ENCODE peak calls at places on chromosome 17, in nine cellular contexts. One of them, this sample, is unnamed.

GRCh38 chr17:42675984-42676423 is 790 bp downstream of the PLEKHH3 start:
- DNase-seq in heart left ventricle: peak; percentile 69
- DNase-seq in iPS DF 6.9: no peak
- DNase-seq in CD8-positive, alpha-beta memory T cell: no peak
- DNase-seq in mucosa of descending colon: peak; percentile 69
- DNase-seq in BJ: no peak
- DNase-seq in fibroblast of the aortic adventitia: peak; percentile 41
- DNase-seq in OCI-LY7: peak; percentile 27
- DNase-seq in astrocyte of the spinal cord: peak; percentile 47
- DNase-seq in this sample: no peak

GRCh38 chr17:74454197-74455024 is 12.0 kb upstream of the CD300A start:
- DNase-seq in heart left ventricle: peak; percentile 96
- DNase-seq in iPS DF 6.9: no peak
- DNase-seq in CD8-positive, alpha-beta memory T cell: peak; percentile 61
- DNase-seq in mucosa of descending colon: peak; percentile 92
- DNase-seq in BJ: no peak
- DNase-seq in fibroblast of the aortic adventitia: peak; percentile 50
- DNase-seq in OCI-LY7: peak; percentile 48
- DNase-seq in astrocyte of the spinal cord: no peak
- DNase-seq in this sample: peak; percentile 60

GRCh38 chr17:55420776-55421178 is 858 bp downstream of the MMD start:
- DNase-seq in heart left ventricle: peak; percentile 66
- DNase-seq in iPS DF 6.9: no peak
- DNase-seq in CD8-positive, alpha-beta memory T cell: peak; percentile 32
- DNase-seq in mucosa of descending colon: peak; percentile 57
- DNase-seq in BJ: no peak
- DNase-seq in fibroblast of the aortic adventitia: no peak
- DNase-seq in OCI-LY7: peak; percentile 66
- DNase-seq in astrocyte of the spinal cord: no peak
- DNase-seq in this sample: peak; percentile 43

GRCh38 chr17:19312406-19312805 is 50.1 kb downstream of the B9D1 start:
- DNase-seq in heart left ventricle: no peak
- DNase-seq in iPS DF 6.9: no peak
- DNase-seq in CD8-positive, alpha-beta memory T cell: no peak
- DNase-seq in mucosa of descending colon: no peak
- DNase-seq in BJ: no peak
- DNase-seq in fibroblast of the aortic adventitia: no peak
- DNase-seq in OCI-LY7: no peak
- DNase-seq in astrocyte of the spinal cord: no peak
- DNase-seq in this sample: no peak

GRCh38 chr17:79630120-79630519 is 19.3 kb upstream of the RBFOX3 start:
- DNase-seq in heart left ventricle: peak; percentile 4
- DNase-seq in iPS DF 6.9: no peak
- DNase-seq in CD8-positive, alpha-beta memory T cell: no peak
- DNase-seq in mucosa of descending colon: no peak
- DNase-seq in BJ: no peak
- DNase-seq in fibroblast of the aortic adventitia: no peak
- DNase-seq in OCI-LY7: no peak
- DNase-seq in astrocyte of the spinal cord: no peak
- DNase-seq in this sample: no peak

GRCh38 chr17:8794636-8795035 is 4.5 kb downstream of the MFSD6L start:
- DNase-seq in heart left ventricle: no peak
- DNase-seq in iPS DF 6.9: no peak
- DNase-seq in CD8-positive, alpha-beta memory T cell: no peak
- DNase-seq in mucosa of descending colon: no peak
- DNase-seq in BJ: no peak
- DNase-seq in fibroblast of the aortic adventitia: peak; percentile 10
- DNase-seq in OCI-LY7: no peak
- DNase-seq in astrocyte of the spinal cord: no peak
- DNase-seq in this sample: no peak

GRCh38 chr17:65228734-65229390 is 91.7 kb downstream of the RGS9 start:
- DNase-seq in heart left ventricle: no peak
- DNase-seq in iPS DF 6.9: no peak
- DNase-seq in CD8-positive, alpha-beta memory T cell: peak; percentile 46
- DNase-seq in mucosa of descending colon: no peak
- DNase-seq in BJ: peak; percentile 88
- DNase-seq in fibroblast of the aortic adventitia: peak; percentile 93
- DNase-seq in OCI-LY7: no peak
- DNase-seq in astrocyte of the spinal cord: peak; percentile 24
- DNase-seq in this sample: no peak

GRCh38 chr17:21285164-21286065 is 904 bp downstream of the MAP2K3 start:
- DNase-seq in heart left ventricle: no peak
- DNase-seq in iPS DF 6.9: no peak
- DNase-seq in CD8-positive, alpha-beta memory T cell: no peak
- DNase-seq in mucosa of descending colon: peak; percentile 52
- DNase-seq in BJ: no peak
- DNase-seq in fibroblast of the aortic adventitia: peak; percentile 50
- DNase-seq in OCI-LY7: peak; percentile 34
- DNase-seq in astrocyte of the spinal cord: no peak
- DNase-seq in this sample: no peak

GRCh38 chr17:6487243-6488007 is 43.2 kb downstream of the PIMREG start:
- DNase-seq in heart left ventricle: no peak
- DNase-seq in iPS DF 6.9: no peak
- DNase-seq in CD8-positive, alpha-beta memory T cell: no peak
- DNase-seq in mucosa of descending colon: no peak
- DNase-seq in BJ: no peak
- DNase-seq in fibroblast of the aortic adventitia: no peak
- DNase-seq in OCI-LY7: no peak
- DNase-seq in astrocyte of the spinal cord: no peak
- DNase-seq in this sample: no peak

GRCh38 chr17:49508061-49508865 is 13.2 kb downstream of the NGFR start:
- DNase-seq in heart left ventricle: no peak
- DNase-seq in iPS DF 6.9: no peak
- DNase-seq in CD8-positive, alpha-beta memory T cell: no peak
- DNase-seq in mucosa of descending colon: no peak
- DNase-seq in BJ: no peak
- DNase-seq in fibroblast of the aortic adventitia: no peak
- DNase-seq in OCI-LY7: no peak
- DNase-seq in astrocyte of the spinal cord: no peak
- DNase-seq in this sample: no peak

GRCh38 chr17:60293580-60294335 is 98.2 kb downstream of the USP32 start:
- DNase-seq in heart left ventricle: no peak
- DNase-seq in iPS DF 6.9: no peak
- DNase-seq in CD8-positive, alpha-beta memory T cell: no peak
- DNase-seq in mucosa of descending colon: no peak
- DNase-seq in BJ: no peak
- DNase-seq in fibroblast of the aortic adventitia: no peak
- DNase-seq in OCI-LY7: no peak
- DNase-seq in astrocyte of the spinal cord: no peak
- DNase-seq in this sample: no peak

GRCh38 chr17:66538776-66539175 is 236.4 kb downstream of the PRKCA start:
- DNase-seq in heart left ventricle: no peak
- DNase-seq in iPS DF 6.9: no peak
- DNase-seq in CD8-positive, alpha-beta memory T cell: no peak
- DNase-seq in mucosa of descending colon: no peak
- DNase-seq in BJ: no peak
- DNase-seq in fibroblast of the aortic adventitia: no peak
- DNase-seq in OCI-LY7: no peak
- DNase-seq in astrocyte of the spinal cord: no peak
- DNase-seq in this sample: no peak

GRCh38 chr17:66535611-66536010 is 233.2 kb downstream of the PRKCA start:
- DNase-seq in heart left ventricle: no peak
- DNase-seq in iPS DF 6.9: no peak
- DNase-seq in CD8-positive, alpha-beta memory T cell: no peak
- DNase-seq in mucosa of descending colon: no peak
- DNase-seq in BJ: no peak
- DNase-seq in fibroblast of the aortic adventitia: no peak
- DNase-seq in OCI-LY7: no peak
- DNase-seq in astrocyte of the spinal cord: no peak
- DNase-seq in this sample: no peak

GRCh38 chr17:66537518-66537917 is 235.1 kb downstream of the PRKCA start:
- DNase-seq in heart left ventricle: no peak
- DNase-seq in iPS DF 6.9: no peak
- DNase-seq in CD8-positive, alpha-beta memory T cell: no peak
- DNase-seq in mucosa of descending colon: no peak
- DNase-seq in BJ: no peak
- DNase-seq in fibroblast of the aortic adventitia: no peak
- DNase-seq in OCI-LY7: no peak
- DNase-seq in astrocyte of the spinal cord: no peak
- DNase-seq in this sample: no peak

GRCh38 chr17:66531826-66532439 is 229.5 kb downstream of the PRKCA start:
- DNase-seq in heart left ventricle: no peak
- DNase-seq in iPS DF 6.9: no peak
- DNase-seq in CD8-positive, alpha-beta memory T cell: no peak
- DNase-seq in mucosa of descending colon: no peak
- DNase-seq in BJ: no peak
- DNase-seq in fibroblast of the aortic adventitia: no peak
- DNase-seq in OCI-LY7: no peak
- DNase-seq in astrocyte of the spinal cord: peak; percentile 33
- DNase-seq in this sample: no peak

GRCh38 chr17:66533572-66533971 is 231.2 kb downstream of the PRKCA start:
- DNase-seq in heart left ventricle: no peak
- DNase-seq in iPS DF 6.9: no peak
- DNase-seq in CD8-positive, alpha-beta memory T cell: no peak
- DNase-seq in mucosa of descending colon: no peak
- DNase-seq in BJ: no peak
- DNase-seq in fibroblast of the aortic adventitia: peak; percentile 55
- DNase-seq in OCI-LY7: no peak
- DNase-seq in astrocyte of the spinal cord: peak; percentile 81
- DNase-seq in this sample: no peak
- H3K4me3 ChIP-seq in heart left ventricle: no peak overlapping the region
- H3K4me3 ChIP-seq in iPS DF 6.9: no peak overlapping the region
- H3K4me3 ChIP-seq in CD8-positive, alpha-beta memory T cell: no peak overlapping the region
- H3K4me3 ChIP-seq in mucosa of descending colon: no peak overlapping the region
- H3K4me3 ChIP-seq in BJ: no peak overlapping the region
- H3K4me3 ChIP-seq in fibroblast of the aortic adventitia: no peak overlapping the region
- H3K4me3 ChIP-seq in OCI-LY7: no peak overlapping the region
- H3K4me3 ChIP-seq in astrocyte of the spinal cord: no peak overlapping the region
- H3K4me3 ChIP-seq in this sample: no peak overlapping the region

DNA sequence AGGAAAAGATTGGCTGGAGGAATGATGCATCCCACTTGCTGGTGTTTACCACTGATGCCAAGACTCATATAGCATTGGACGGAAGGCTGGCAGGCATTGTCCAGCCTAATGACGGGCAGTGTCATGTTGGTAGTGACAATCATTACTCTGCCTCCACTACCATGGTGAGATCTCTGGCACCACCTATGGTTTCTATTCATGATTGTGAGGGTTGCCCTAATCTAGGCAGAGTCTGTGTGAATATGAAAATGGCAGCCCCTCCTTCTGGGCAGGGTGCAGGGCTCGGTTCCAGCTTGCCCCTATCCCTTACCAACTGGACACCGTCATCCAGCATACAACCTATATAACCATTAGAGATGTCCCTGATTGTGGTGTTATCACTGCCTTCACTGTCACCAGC is 33.4 kb downstream of the ITGB3 start:
- DNase-seq in heart left ventricle: no peak
- DNase-seq in iPS DF 6.9: no peak
- DNase-seq in CD8-positive, alpha-beta memory T cell: no peak
- DNase-seq in mucosa of descending colon: no peak
- DNase-seq in BJ: no peak
- DNase-seq in fibroblast of the aortic adventitia: no peak
- DNase-seq in OCI-LY7: no peak
- DNase-seq in astrocyte of the spinal cord: no peak
- DNase-seq in this sample: no peak
- H3K4me3 ChIP-seq in heart left ventricle: no peak overlapping the region
- H3K4me3 ChIP-seq in iPS DF 6.9: no peak overlapping the region
- H3K4me3 ChIP-seq in CD8-positive, alpha-beta memory T cell: no peak overlapping the region
- H3K4me3 ChIP-seq in mucosa of descending colon: no peak overlapping the region
- H3K4me3 ChIP-seq in BJ: no peak overlapping the region
- H3K4me3 ChIP-seq in fibroblast of the aortic adventitia: no peak overlapping the region
- H3K4me3 ChIP-seq in OCI-LY7: no peak overlapping the region
- H3K4me3 ChIP-seq in astrocyte of the spinal cord: no peak overlapping the region
- H3K4me3 ChIP-seq in this sample: no peak overlapping the region

GRCh38 chr17:81930142-81931125 is 2.9 kb upstream of the MAFG start:
- DNase-seq in heart left ventricle: no peak
- DNase-seq in iPS DF 6.9: no peak
- DNase-seq in CD8-positive, alpha-beta memory T cell: no peak
- DNase-seq in mucosa of descending colon: peak; percentile 58
- DNase-seq in BJ: no peak
- DNase-seq in fibroblast of the aortic adventitia: no peak
- DNase-seq in OCI-LY7: no peak
- DNase-seq in astrocyte of the spinal cord: no peak
- DNase-seq in this sample: no peak

GRCh38 chr17:81927653-81928496 is at the start of gene MAFG:
- DNase-seq in heart left ventricle: peak; percentile 93
- DNase-seq in iPS DF 6.9: no peak
- DNase-seq in CD8-positive, alpha-beta memory T cell: peak; percentile 89
- DNase-seq in mucosa of descending colon: peak; percentile 94
- DNase-seq in BJ: peak; percentile 51
- DNase-seq in fibroblast of the aortic adventitia: peak; percentile 93
- DNase-seq in OCI-LY7: peak; percentile 98
- DNase-seq in astrocyte of the spinal cord: peak; percentile 96
- DNase-seq in this sample: peak; percentile 86

GRCh38 chr17:81929253-81930141 is 2.0 kb upstream of the MAFG start:
- DNase-seq in heart left ventricle: no peak
- DNase-seq in iPS DF 6.9: no peak
- DNase-seq in CD8-positive, alpha-beta memory T cell: no peak
- DNase-seq in mucosa of descending colon: no peak
- DNase-seq in BJ: no peak
- DNase-seq in fibroblast of the aortic adventitia: no peak
- DNase-seq in OCI-LY7: no peak
- DNase-seq in astrocyte of the spinal cord: no peak
- DNase-seq in this sample: no peak

GRCh38 chr17:81927145-81927652 is 336 bp downstream of the MAFG start:
- DNase-seq in heart left ventricle: no peak
- DNase-seq in iPS DF 6.9: no peak
- DNase-seq in CD8-positive, alpha-beta memory T cell: no peak
- DNase-seq in mucosa of descending colon: no peak
- DNase-seq in BJ: no peak
- DNase-seq in fibroblast of the aortic adventitia: no peak
- DNase-seq in OCI-LY7: peak; percentile 18
- DNase-seq in astrocyte of the spinal cord: no peak
- DNase-seq in this sample: no peak

DNA sequence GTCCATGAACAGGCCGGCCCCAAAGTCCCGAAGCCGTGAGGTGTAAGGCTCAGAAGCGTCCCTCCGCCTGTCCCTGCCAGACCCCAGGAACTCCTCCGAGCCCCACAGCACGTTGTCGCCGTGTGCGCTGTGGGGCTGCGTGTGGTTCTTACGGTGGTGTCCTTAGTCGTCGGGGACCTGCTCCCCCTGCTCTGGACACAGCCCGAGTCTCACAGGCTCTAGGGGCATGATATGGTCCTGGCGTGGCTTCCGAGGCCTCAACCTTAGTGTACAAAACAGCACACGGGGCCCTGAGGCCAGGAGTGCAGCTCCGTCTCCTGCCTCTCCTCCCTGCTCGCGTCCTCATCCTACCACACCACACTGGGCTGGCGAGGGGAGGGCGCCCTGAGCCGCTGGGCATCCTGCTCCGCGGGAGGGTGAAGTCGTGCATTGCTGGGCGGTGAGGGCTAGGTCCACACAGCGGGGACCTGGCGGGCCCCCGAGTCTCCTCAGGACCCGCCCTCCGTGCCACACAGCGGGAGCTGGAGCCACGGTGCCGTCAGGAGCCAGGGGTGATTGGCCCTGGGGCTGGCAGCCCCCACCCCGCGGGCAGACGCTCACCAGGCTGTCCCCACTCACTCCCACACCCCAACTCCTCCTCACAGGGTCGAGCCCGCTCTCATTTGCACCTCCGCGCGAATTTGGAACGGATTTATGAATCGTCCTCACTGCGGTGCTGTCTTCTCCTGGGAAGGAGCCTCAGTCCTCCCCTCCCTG is 1.1 kb upstream of the MAFG start:
- DNase-seq in heart left ventricle: no peak
- DNase-seq in iPS DF 6.9: no peak
- DNase-seq in CD8-positive, alpha-beta memory T cell: no peak
- DNase-seq in mucosa of descending colon: no peak
- DNase-seq in BJ: no peak
- DNase-seq in fibroblast of the aortic adventitia: no peak
- DNase-seq in OCI-LY7: peak; percentile 19
- DNase-seq in astrocyte of the spinal cord: no peak
- DNase-seq in this sample: no peak
- H3K4me3 ChIP-seq in heart left ventricle: peak overlapping the region; percentile 56
- H3K4me3 ChIP-seq in iPS DF 6.9: peak overlapping the region; percentile 81
- H3K4me3 ChIP-seq in CD8-positive, alpha-beta memory T cell: peak overlapping the region; percentile 41
- H3K4me3 ChIP-seq in mucosa of descending colon: no peak overlapping the region
- H3K4me3 ChIP-seq in BJ: peak overlapping the region; percentile 90
- H3K4me3 ChIP-seq in fibroblast of the aortic adventitia: peak overlapping the region; percentile 70
- H3K4me3 ChIP-seq in OCI-LY7: peak overlapping the region; percentile 68
- H3K4me3 ChIP-seq in astrocyte of the spinal cord: peak overlapping the region; percentile 76
- H3K4me3 ChIP-seq in this sample: peak overlapping the region; percentile 76

GRCh38 chr17:59234631-59235030 is 14.3 kb downstream of the GDPD1 start:
- DNase-seq in heart left ventricle: no peak
- DNase-seq in iPS DF 6.9: no peak
- DNase-seq in CD8-positive, alpha-beta memory T cell: no peak
- DNase-seq in mucosa of descending colon: no peak
- DNase-seq in BJ: no peak
- DNase-seq in fibroblast of the aortic adventitia: no peak
- DNase-seq in OCI-LY7: no peak
- DNase-seq in astrocyte of the spinal cord: no peak
- DNase-seq in this sample: no peak
- H3K4me3 ChIP-seq in heart left ventricle: no peak overlapping the region
- H3K4me3 ChIP-seq in iPS DF 6.9: no peak overlapping the region
- H3K4me3 ChIP-seq in CD8-positive, alpha-beta memory T cell: no peak overlapping the region
- H3K4me3 ChIP-seq in mucosa of descending colon: no peak overlapping the region
- H3K4me3 ChIP-seq in BJ: no peak overlapping the region
- H3K4me3 ChIP-seq in fibroblast of the aortic adventitia: no peak overlapping the region
- H3K4me3 ChIP-seq in OCI-LY7: no peak overlapping the region
- H3K4me3 ChIP-seq in astrocyte of the spinal cord: no peak overlapping the region
- H3K4me3 ChIP-seq in this sample: no peak overlapping the region